ENCODE peak calls at places on chromosomes 1 and 21, in five cellular contexts. H is midbrain; I is activated CD4-positive, alpha-beta T cell treated with anti-CD3 and anti-CD28 coated beads, Interleukin-2, amount 50 U/mL, for 24 hours; M is anterior cingulate cortex; Y is fibroblast of lung. P is an unnamed sample.

GRCh38 chr21:26425576-26425975 is 147.5 kb downstream of the CYYR1 start:
- DNase-seq in M (no peak), H (no peak), Y (no peak), I (no peak), P (no peak)

GRCh38 chr1:233675394-233675793 is 61.5 kb downstream of the KCNK1 start:
- DNase-seq in M (no peak), Y (no peak), H (no peak), I (no peak), P (no peak)

GRCh38 chr1:116390195-116390594 is 17.2 kb downstream of the ATP1A1 start:
- DNase-seq in Y (no peak), M (no peak), I (no peak), H (no peak), P (no peak)

GRCh38 chr1:229508823-229509337 is 739 bp upstream of the NUP133 start:
- DNase-seq in I (no peak), Y (peak; percentile 1), M (no peak), H (no peak), P (no peak)

GRCh38 chr1:67211589-67212563 is 45.6 kb downstream of the IL23R start:
- DNase-seq in H (no peak), I (peak; percentile 51), Y (peak; percentile 44), M (no peak), P (no peak)

GRCh38 chr21:42685954-42686500 is 32.6 kb downstream of the PDE9A start:
- DNase-seq in H (no peak), M (no peak), I (no peak), Y (no peak), P (no peak)

GRCh38 chr1:169949139-169949538 is 55.4 kb upstream of the SCYL3 start:
- DNase-seq in H (no peak), Y (peak; percentile 49), I (no peak), M (no peak), P (no peak)

GRCh38 chr1:5140962-5141361 is 486.6 kb downstream of the AJAP1 start:
- DNase-seq in M (no peak), H (no peak), Y (no peak), I (no peak), P (no peak)

GRCh38 chr1:246786606-246787238 is 62.5 kb downstream of the SCCPDH start:
- DNase-seq in M (no peak), Y (no peak), I (no peak), H (no peak), P (no peak)

GRCh38 chr1:43177691-43178090 is 5.6 kb downstream of the CFAP57 start:
- DNase-seq in I (no peak), H (no peak), M (no peak), Y (no peak), P (no peak)

GRCh38 chr1:66374148-66374547 is 159.8 kb upstream of the SGIP1 start:
- DNase-seq in H (no peak), I (no peak), M (no peak), Y (peak; percentile 6), P (no peak)

P was measured in caudate nucleus.